ENCODE peak calls at places on chromosomes 12 and 14, in ten cellular contexts. I is IMR-90, A is body of pancreas, Y is HCT116, E is sigmoid colon, B is stomach, T is ovary, Q is right lobe of liver, H is heart left ventricle, R is uterus. D is an unnamed sample.

GRCh38 chr12:75622492-75622891 is 111.1 kb upstream of the KRR1 start:
- DNase-seq in B (no peak), Q (no peak), R (no peak), I (no peak), A (no peak), Y (no peak), E (no peak), T (no peak), H (no peak), D (no peak)

GRCh38 chr14:106790189-106791036 is 1264.0 kb downstream of the TMEM121 start:
- DNase-seq in Q (peak; percentile 72), I (no peak), T (peak; percentile 79), A (peak; percentile 78), Y (no peak), E (no peak), R (peak; percentile 30), H (peak; percentile 37), B (peak; percentile 85), D (peak; percentile 54)

GRCh38 chr12:104026841-104027599 is 23.0 kb downstream of the GLT8D2 start:
- DNase-seq in Q (no peak), E (no peak), T (no peak), H (no peak), I (no peak), R (no peak), A (no peak), B (no peak), Y (no peak), D (no peak)

GRCh38 chr12:119374615-119375014 is 40.1 kb downstream of the CCDC60 start:
- DNase-seq in I (no peak), B (no peak), Q (no peak), H (peak; percentile 27), E (no peak), Y (no peak), R (no peak), A (no peak), T (no peak), D (no peak)

GRCh38 chr12:93025145-93026103 is 96.3 kb upstream of the EEA1 start:
- DNase-seq in Y (peak; percentile 45), B (no peak), R (no peak), E (no peak), I (peak; percentile 75), T (no peak), A (no peak), H (no peak), Q (no peak), D (no peak)

GRCh38 chr14:31745741-31746140 is 184.5 kb downstream of the NUBPL start:
- DNase-seq in H (no peak), E (no peak), B (no peak), R (no peak), A (no peak), T (no peak), Y (no peak), I (no peak), Q (no peak), D (no peak)

GRCh38 chr14:93787465-93788306 is 599 bp downstream of the PRIMA1 start:
- DNase-seq in I (no peak), H (no peak), Q (no peak), A (no peak), R (peak; percentile 34), Y (no peak), E (no peak), T (no peak), B (no peak), D (no peak)

GRCh38 chr12:57881035-57881973 is 34.8 kb upstream of the CTDSP2 start:
- DNase-seq in T (no peak), Y (peak; percentile 19), B (no peak), H (no peak), E (peak; percentile 11), A (no peak), Q (no peak), I (peak; percentile 71), R (no peak), D (no peak)

GRCh38 chr12:34400986-34401658 is 378.8 kb downstream of the ALG10 start:
- DNase-seq in I (no peak), Q (peak; percentile 11), B (peak; percentile 9), R (peak; percentile 1), E (peak; percentile 32), H (peak; percentile 7), Y (no peak), A (peak; percentile 3), T (peak; percentile 7), D (no peak)

GRCh38 chr12:82414926-82415325 is 56.6 kb downstream of the METTL25 start:
- DNase-seq in H (no peak), R (no peak), A (no peak), T (no peak), B (no peak), I (no peak), Y (no peak), Q (no peak), E (no peak), D (no peak)

GRCh38 chr14:22559041-22559440 is 30.0 kb downstream of the DAD1 start:
- DNase-seq in Q (no peak), Y (no peak), R (no peak), B (no peak), H (no peak), E (no peak), A (no peak), I (no peak), T (no peak), D (no peak)

GRCh38 chr14:22556990-22557623 is 31.9 kb downstream of the DAD1 start:
- DNase-seq in R (peak; percentile 85), B (peak; percentile 85), I (peak; percentile 64), Y (peak; percentile 48), A (peak; percentile 88), H (peak; percentile 86), T (peak; percentile 88), E (peak; percentile 90), Q (peak; percentile 90), D (peak; percentile 84)

GRCh38 chr14:22556021-22556989 is 32.7 kb downstream of the DAD1 start:
- DNase-seq in H (peak; percentile 40), E (peak; percentile 71), A (no peak), T (no peak), R (peak; percentile 49), Q (peak; percentile 55), B (peak; percentile 74), Y (no peak), I (peak; percentile 89), D (peak; percentile 72)

GRCh38 chr14:22557846-22558220 is 31.2 kb downstream of the DAD1 start:
- DNase-seq in R (no peak), E (no peak), Y (no peak), I (no peak), B (no peak), T (no peak), Q (no peak), H (no peak), A (no peak), D (no peak)

GRCh38 chr14:22558221-22558913 is 30.7 kb downstream of the DAD1 start:
- DNase-seq in H (no peak), A (no peak), Y (no peak), B (no peak), I (no peak), Q (no peak), R (no peak), T (no peak), E (no peak), D (no peak)
- H3K27ac ChIP-seq in H (peak overlapping the region; percentile 24), A (peak overlapping the region; percentile 0), Y (no peak overlapping the region), B (peak overlapping the region; percentile 82), I (no peak overlapping the region), Q (peak overlapping the region; percentile 6), R (peak overlapping the region; percentile 79), T (no peak overlapping the region), E (no peak overlapping the region), D (no peak overlapping the region)

GRCh38 chr14:24251880-24252288 is 9.5 kb upstream of the TINF2 start:
- DNase-seq in Q (no peak), T (peak; percentile 6), H (no peak), R (no peak), Y (no peak), I (peak; percentile 67), A (no peak), B (no peak), E (peak; percentile 10), D (no peak)
- TF ChIP-seq CTCF in Q (no peak), T (no peak), H (no peak), R (no peak), Y (peak; percentile 27), I (peak; percentile 15), A (no peak), B (no peak), E (no peak), D (no peak)

DNA sequence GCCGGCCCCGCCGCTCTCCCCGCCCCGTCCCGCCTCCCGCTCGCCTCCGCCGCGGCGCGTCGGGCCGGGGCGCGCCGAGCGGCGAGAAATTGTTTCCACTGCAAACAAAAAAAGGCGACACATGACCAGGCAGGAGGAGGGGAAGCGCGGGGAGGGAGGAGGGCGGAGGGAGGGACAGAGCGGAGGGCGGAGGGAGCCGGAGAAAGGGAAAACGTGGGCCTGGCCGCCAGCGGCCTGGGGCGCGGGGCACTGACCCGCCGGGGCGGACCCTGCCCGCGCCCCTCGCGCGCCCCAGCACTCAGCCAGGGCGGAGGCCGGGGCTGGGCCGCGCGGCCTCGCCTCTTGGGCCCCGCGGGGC is at the start of gene FOXN3:
- DNase-seq in H (peak; percentile 95), T (peak; percentile 93), R (peak; percentile 91), B (peak; percentile 92), I (peak; percentile 86), Q (peak; percentile 93), E (peak; percentile 97), A (peak; percentile 93), Y (peak; percentile 78), D (peak; percentile 96)
- TF ChIP-seq POLR2A in H (no peak), T (peak; percentile 20), R (peak; percentile 66), B (no peak), I (no peak), Q (peak; percentile 65), E (no peak), A (peak; percentile 39), Y (peak; percentile 31), D (peak; percentile 78)

GRCh38 chr12:55707841-55708694 is at the start of gene ITGA7:
- DNase-seq in R (peak; percentile 80), A (peak; percentile 53), H (peak; percentile 94), Q (peak; percentile 78), Y (no peak), I (no peak), E (peak; percentile 92), T (peak; percentile 80), B (peak; percentile 74), D (peak; percentile 50)
- H3K27ac ChIP-seq in R (peak within 1 kb of the TSS; percentile 82), A (no peak within 1 kb of the TSS), H (peak within 1 kb of the TSS; percentile 99), Q (no peak within 1 kb of the TSS), Y (no peak within 1 kb of the TSS), I (no peak within 1 kb of the TSS), E (peak within 1 kb of the TSS; percentile 96), T (peak within 1 kb of the TSS; percentile 5), B (peak within 1 kb of the TSS; percentile 80), D (peak within 1 kb of the TSS; percentile 63)

DNA sequence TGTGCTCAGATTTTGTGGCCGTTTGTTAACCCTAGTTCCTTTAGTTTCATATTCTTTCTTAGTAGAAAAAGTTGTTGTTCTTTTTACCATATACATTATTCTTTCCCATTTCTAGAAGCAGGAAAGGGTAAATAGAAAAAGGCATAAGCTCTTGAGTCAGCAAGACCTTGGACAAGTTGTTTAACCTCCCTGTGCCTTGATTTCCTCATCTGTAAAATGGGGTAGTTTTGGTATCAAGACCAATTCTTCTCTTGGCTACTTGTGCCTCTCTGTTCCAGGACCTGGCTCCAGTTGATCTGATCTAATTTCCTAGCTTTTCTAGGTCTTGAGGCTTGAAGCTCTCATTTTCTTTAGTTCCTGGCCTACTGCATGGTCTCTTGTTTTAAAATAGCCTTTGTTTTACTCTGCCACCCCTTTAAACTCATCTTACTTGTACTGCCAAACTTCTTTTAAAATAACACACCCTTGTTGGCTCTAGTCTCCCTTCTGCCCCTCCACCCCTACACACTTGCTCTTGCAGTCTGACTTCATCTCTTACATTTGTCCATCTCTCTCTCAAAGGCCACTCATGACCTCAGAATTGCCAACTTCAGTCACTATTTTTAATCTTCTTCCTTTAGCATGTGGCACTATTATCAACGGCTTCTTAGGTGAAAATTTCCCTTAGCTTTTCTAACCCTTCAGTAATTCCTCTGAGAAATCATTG is 143.7 kb downstream of the TTLL5 start:
- DNase-seq in Q (no peak), A (no peak), I (no peak), H (no peak), B (no peak), T (no peak), Y (no peak), R (no peak), E (no peak), D (no peak)
- TF ChIP-seq CTCF in Q (no peak), A (no peak), I (no peak), H (no peak), B (no peak), T (no peak), Y (no peak), R (no peak), E (no peak), D (no peak)

D was measured in adrenal gland.